ENCODE peak calls at places on chromosomes 11 and 22, in four cellular contexts. H, P, W and N are unnamed samples. For H3K36me3, the result is how much of the 10 kb centered on the place peaks cover.

GRCh38 chr11:92920295-92920694 is 49.2 kb upstream of the MTNR1B start:
- DNase-seq in H (no peak), P (no peak), W (no peak), N (no peak)

GRCh38 chr22:17695986-17696385 is 57.4 kb downstream of the BCL2L13 start:
- DNase-seq in H (no peak), P (no peak), W (no peak), N (no peak)

GRCh38 chr11:94740975-94741707 is 27.0 kb upstream of the AMOTL1 start:
- DNase-seq in H (peak), P (peak), W (peak), N (no peak)

GRCh38 chr11:68107689-68108088 is 13.5 kb downstream of the CHKA start:
- DNase-seq in H (no peak), P (no peak), W (no peak), N (no peak)

GRCh38 chr11:16117989-16118810 is 238.1 kb downstream of the SOX6 start:
- DNase-seq in H (no peak), P (no peak), W (no peak), N (no peak)

GRCh38 chr11:27501102-27501501 is 5.5 kb downstream of the LIN7C start:
- DNase-seq in H (no peak), P (no peak), W (no peak), N (no peak)

GRCh38 chr11:57776577-57776976 is 15.0 kb downstream of the CTNND1 start:
- DNase-seq in H (no peak), P (no peak), W (no peak), N (no peak)

GRCh38 chr11:67114275-67114896 is 4.7 kb upstream of the KDM2A start:
- DNase-seq in H (no peak), P (no peak), W (no peak), N (no peak)

GRCh38 chr11:123159146-123159857 is 35.7 kb downstream of the CLMP start:
- DNase-seq in H (no peak), P (no peak), W (no peak), N (peak)

GRCh38 chr11:3030289-3031070 is 26.7 kb downstream of the CARS1 start:
- DNase-seq in H (no peak), P (no peak), W (no peak), N (no peak)

GRCh38 chr11:1209371-1210057 is 13.4 kb upstream of the MUC5B start:
- DNase-seq in H (no peak), P (no peak), W (peak), N (no peak)

GRCh38 chr22:27094633-27095308 is 437.4 kb downstream of the MIAT start:
- DNase-seq in H (no peak), P (no peak), W (no peak), N (peak)

GRCh38 chr22:49948958-49949913 is 11.3 kb upstream of the PIM3 start:
- DNase-seq in H (no peak), P (no peak), W (no peak), N (no peak)

GRCh38 chr11:68889948-68890446 is 13.6 kb downstream of the MRPL21 start:
- DNase-seq in H (peak), P (peak), W (peak), N (peak)

GRCh38 chr11:14310696-14311095 is 48.3 kb downstream of the RRAS2 start:
- DNase-seq in H (no peak), P (no peak), W (no peak), N (no peak)

GRCh38 chr11:32262367-32262766 is 171.5 kb downstream of the RCN1 start:
- DNase-seq in H (no peak), P (peak), W (no peak), N (no peak)

GRCh38 chr11:40037005-40037404 is 1422.4 kb downstream of the LRRC4C start:
- DNase-seq in H (peak), P (peak), W (no peak), N (no peak)

GRCh38 chr11:123302751-123303195 is 107.7 kb upstream of the CLMP start:
- DNase-seq in H (no peak), P (no peak), W (no peak), N (no peak)

GRCh38 chr11:9330387-9331384 is 16.3 kb upstream of the TMEM41B start:
- DNase-seq in H (no peak), P (no peak), W (no peak), N (no peak)

GRCh38 chr11:3959015-3959917 is 103.8 kb downstream of the STIM1 start:
- DNase-seq in H (no peak), P (no peak), W (no peak), N (no peak)

GRCh38 chr22:41532908-41533825 is 11.1 kb downstream of the POLR3H start:
- DNase-seq in H (peak), P (peak), W (peak), N (no peak)

GRCh38 chr11:111357150-111358037 is 21.7 kb downstream of the POU2AF1 start:
- DNase-seq in H (no peak), P (no peak), W (no peak), N (no peak)

GRCh38 chr22:39463931-39464390 is 7.1 kb downstream of the MGAT3 start:
- DNase-seq in H (no peak), P (no peak), W (no peak), N (peak)

GRCh38 chr11:23205156-23205871 is 345.0 kb upstream of the CCDC179 start:
- DNase-seq in H (no peak), P (no peak), W (no peak), N (no peak)

GRCh38 chr11:95991101-95991500 is 67.2 kb upstream of the MTMR2 start:
- DNase-seq in H (no peak), P (no peak), W (no peak), N (no peak)

GRCh38 chr11:87036756-87037449 is 831 bp upstream of the TMEM135 start:
- DNase-seq in H (no peak), P (peak), W (no peak), N (no peak)

GRCh38 chr11:130241697-130242096 is 73.0 kb downstream of the ZBTB44 start:
- DNase-seq in H (no peak), P (no peak), W (no peak), N (no peak)

GRCh38 chr11:102799656-102800339 is 1.8 kb upstream of the MMP1 start:
- DNase-seq in H (no peak), P (no peak), W (no peak), N (no peak)

GRCh38 chr22:46125311-46125710 is 25.0 kb upstream of the PPARA start:
- DNase-seq in H (no peak), P (no peak), W (no peak), N (no peak)

GRCh38 chr22:35888181-35888870 is 140.3 kb downstream of the RBFOX2 start:
- DNase-seq in H (no peak), P (no peak), W (no peak), N (no peak)

GRCh38 chr11:69217276-69218105 is 61.8 kb downstream of the SMIM38 start:
- DNase-seq in H (no peak), P (no peak), W (no peak), N (no peak)

GRCh38 chr11:1719781-1720180 is 22.8 kb downstream of the KRTAP5-6 start:
- DNase-seq in H (no peak), P (no peak), W (no peak), N (no peak)

GRCh38 chr11:60657880-60658279 is 41.5 kb upstream of the MS4A8 start:
- DNase-seq in H (peak), P (no peak), W (no peak), N (no peak)

GRCh38 chr11:65649656-65650546 is 12.0 kb downstream of the SIPA1 start:
- DNase-seq in H (no peak), P (no peak), W (no peak), N (no peak)

GRCh38 chr11:120052196-120052775 is 85.6 kb downstream of the TRIM29 start:
- DNase-seq in H (no peak), P (no peak), W (no peak), N (no peak)

GRCh38 chr22:27853404-27853803 is 51.8 kb upstream of the MN1 start:
- DNase-seq in H (no peak), P (no peak), W (no peak), N (no peak)

GRCh38 chr11:103794262-103794661 is 242.2 kb upstream of the DDI1 start:
- DNase-seq in H (no peak), P (no peak), W (no peak), N (no peak)

GRCh38 chr22:46942816-46943783 is 180.7 kb downstream of the TBC1D22A start:
- DNase-seq in H (no peak), P (no peak), W (no peak), N (no peak)

GRCh38 chr11:91860661-91861060 is 364.0 kb upstream of the FAT3 start:
- DNase-seq in H (no peak), P (no peak), W (no peak), N (no peak)

GRCh38 chr22:23815781-23816551 is 22.8 kb downstream of the DERL3 start:
- DNase-seq in H (no peak), P (no peak), W (no peak), N (no peak)
- H3K36me3 ChIP-seq in H (half or more), P (half or more), W (half or more), N (half or more)

GRCh38 chr11:125998267-125998666 is 52.4 kb downstream of the VSIG10L2 start:
- DNase-seq in H (no peak), P (no peak), W (no peak), N (no peak)
- H3K36me3 ChIP-seq in H (under half), P (under half), W (under half), N (under half)

DNA sequence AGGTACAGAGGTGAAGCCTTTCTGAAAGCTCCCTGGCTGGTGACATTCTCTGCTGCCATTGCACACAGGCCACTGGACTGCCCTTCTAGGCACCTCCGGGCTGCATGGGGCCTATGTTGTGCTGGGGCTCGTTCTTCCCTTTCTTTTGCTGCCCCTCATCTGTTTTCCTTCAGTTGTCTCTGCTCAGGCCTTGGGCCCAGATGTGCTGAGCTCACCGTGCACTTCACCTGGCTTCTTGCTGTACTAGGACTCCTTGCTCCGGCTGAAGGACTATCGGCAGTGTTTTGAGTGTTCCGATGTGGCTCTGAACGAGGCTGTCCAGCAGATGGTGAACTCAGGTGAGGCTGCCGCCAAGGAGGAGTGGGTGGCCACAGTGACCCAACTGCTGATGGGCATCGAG is 59.4 kb downstream of the CABIN1 start:
- DNase-seq in H (no peak), P (no peak), W (no peak), N (peak)
- H3K36me3 ChIP-seq in H (under half), P (half or more), W (half or more), N (under half)

GRCh38 chr22:23826510-23827350 is 12.1 kb downstream of the DERL3 start:
- DNase-seq in H (no peak), P (no peak), W (no peak), N (no peak)

GRCh38 chr22:23828800-23829680 is 9.8 kb downstream of the DERL3 start:
- DNase-seq in H (no peak), P (no peak), W (no peak), N (no peak)

GRCh38 chr22:23829845-23830372 is 8.9 kb downstream of the DERL3 start:
- DNase-seq in H (no peak), P (no peak), W (no peak), N (no peak)

GRCh38 chr22:23825246-23825905 is 13.4 kb downstream of the DERL3 start:
- DNase-seq in H (no peak), P (no peak), W (no peak), N (peak)

DNA sequence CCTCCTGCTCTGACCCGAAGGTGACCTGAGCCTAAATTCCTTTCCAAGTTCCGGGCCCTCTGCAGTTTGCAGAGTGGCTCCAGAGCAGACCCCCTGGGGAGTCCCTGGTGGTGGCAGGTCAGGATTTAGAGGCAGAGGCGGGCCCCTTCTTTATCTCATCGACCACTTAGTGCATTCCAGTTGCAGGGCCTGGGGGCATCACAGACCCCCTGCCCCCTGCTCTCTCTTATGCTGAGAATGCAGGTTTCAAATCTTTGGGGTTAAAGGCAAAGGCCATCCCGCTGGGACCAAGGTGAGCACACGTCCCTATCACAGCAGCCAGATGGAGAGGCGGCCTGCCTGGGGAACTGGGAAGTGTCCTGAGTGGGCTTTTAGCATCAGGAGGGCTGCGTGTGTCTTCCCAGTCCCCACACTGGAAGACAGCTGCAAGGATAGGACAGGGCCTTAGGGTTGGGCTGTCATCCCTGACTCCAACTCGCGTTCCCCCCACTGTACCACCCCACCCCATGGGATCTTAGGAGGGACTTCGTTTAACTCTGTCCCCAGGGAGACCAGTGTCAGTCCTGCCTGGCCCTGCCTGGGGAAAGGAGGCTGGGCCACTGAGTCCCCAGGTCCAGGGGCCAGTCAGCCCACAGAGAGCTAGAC is 11.3 kb downstream of the DERL3 start:
- DNase-seq in H (no peak), P (no peak), W (no peak), N (no peak)
- H3K36me3 ChIP-seq in H (under half), P (half or more), W (half or more), N (half or more)

DNA sequence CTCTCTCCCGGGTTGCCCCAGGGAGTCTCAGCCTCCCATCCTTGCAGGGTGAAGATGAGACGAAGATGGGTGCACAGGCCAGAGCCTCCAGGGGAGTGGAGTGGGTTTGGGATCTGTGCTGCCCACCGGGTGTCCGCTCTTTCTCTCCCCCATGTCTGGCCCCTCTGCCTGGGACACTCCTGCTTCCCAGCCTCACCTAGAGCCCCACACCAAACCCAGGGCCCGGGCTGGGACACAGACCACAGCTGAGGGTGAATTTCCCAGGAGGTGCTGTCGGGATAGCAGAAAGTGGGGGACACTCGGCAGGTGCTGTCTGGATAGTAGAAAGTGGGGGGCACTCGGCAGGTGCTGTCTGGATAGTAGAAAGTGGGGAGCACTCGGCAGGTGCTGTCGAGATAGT is 25.0 kb upstream of the KRTAP5-7 start:
- DNase-seq in H (no peak), P (no peak), W (no peak), N (peak)
- H3K36me3 ChIP-seq in H (under half), P (under half), W (half or more), N (half or more)

DNA sequence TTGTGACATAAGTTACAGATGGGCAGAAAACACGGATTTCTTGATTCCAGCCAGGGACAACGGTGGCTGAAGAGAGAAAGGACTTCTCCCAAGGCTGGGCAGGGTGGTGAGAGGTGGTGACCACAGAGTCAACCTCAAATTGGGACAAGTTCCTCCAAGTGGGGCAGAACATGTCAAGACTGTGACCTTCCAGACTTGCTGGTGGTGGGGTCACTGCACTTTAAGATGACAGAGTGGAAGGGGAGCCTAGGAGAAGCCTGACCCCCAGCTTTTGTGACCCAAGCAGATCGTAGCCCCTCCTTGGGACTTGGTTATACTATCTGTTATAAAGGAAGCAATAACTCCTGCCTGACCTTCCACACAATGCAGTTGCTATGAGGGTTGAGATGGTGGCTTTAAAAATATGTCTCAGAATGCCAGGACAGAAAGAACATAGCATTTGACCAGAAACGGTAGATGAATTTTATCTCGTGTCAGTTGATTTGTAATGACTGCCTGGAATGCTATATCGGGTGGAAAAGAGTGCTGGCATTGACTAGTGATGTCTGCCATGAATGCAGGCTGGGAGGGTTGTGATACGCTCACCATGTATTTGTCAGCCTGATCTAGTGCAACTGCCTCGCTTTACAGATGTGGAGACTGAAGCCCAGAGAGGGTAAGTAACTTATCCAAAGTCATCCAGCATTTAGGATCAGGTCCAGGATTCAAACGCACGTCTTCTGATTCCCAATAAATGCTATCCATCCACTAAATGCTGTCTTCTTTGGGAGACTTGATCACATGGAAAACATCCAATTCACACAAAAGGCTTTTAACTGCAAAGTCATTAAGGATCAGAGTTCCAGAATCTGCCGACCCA is 18.3 kb downstream of the TST start:
- DNase-seq in H (no peak), P (no peak), W (no peak), N (no peak)
- H3K36me3 ChIP-seq in H (under half), P (under half), W (under half), N (under half)

GRCh38 chr22:32532819-32533128 is 58.2 kb downstream of the FBXO7 start:
- DNase-seq in H (no peak), P (no peak), W (no peak), N (no peak)

GRCh38 chr22:32531955-32532818 is 57.6 kb downstream of the FBXO7 start:
- DNase-seq in H (peak), P (no peak), W (peak), N (no peak)

GRCh38 chr22:32534252-32535215 is 59.9 kb downstream of the FBXO7 start:
- DNase-seq in H (no peak), P (no peak), W (no peak), N (no peak)

GRCh38 chr22:32535531-32536190 is 61.0 kb downstream of the FBXO7 start:
- DNase-seq in H (no peak), P (no peak), W (no peak), N (no peak)

DNA sequence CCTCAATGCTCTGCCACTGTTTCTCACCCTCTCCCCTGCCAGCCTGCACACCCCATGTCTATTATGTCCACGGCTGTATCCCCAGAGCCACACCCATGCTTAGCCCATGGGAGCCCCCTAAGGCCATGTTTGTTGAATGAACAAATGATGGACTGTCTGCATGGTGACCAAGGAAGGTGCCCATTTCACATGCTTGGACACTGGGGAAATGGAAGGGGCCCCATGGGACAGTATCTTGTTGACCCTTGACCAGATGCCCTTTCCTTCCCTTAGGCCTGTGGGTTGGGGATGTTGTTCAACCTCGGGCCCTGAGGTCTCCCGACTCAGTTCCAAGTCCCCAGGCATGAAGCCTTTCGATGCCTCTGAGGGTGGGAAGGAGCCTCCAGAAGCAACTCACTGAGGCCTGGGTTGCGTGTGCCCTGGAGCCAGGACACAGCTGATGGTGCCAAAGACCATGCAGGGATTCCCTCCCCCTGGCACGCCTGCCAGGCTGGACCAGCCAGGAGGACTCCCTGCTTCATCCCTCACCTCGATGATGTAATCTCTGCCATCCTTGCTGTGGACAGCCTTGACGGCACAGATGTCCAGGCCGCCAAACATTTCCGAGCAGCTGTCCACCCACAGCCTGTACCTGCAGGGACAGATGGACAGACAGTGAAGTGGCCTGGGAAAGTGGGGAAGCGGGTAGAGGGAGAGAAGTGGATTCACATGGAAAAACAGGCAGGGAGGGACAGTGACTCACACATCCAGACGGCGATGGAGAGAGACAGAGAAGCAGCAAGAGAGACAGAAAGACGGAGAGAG is 58.9 kb downstream of the FBXO7 start:
- DNase-seq in H (no peak), P (no peak), W (no peak), N (no peak)
- H3K36me3 ChIP-seq in H (under half), P (under half), W (under half), N (under half)

GRCh38 chr22:29299136-29299900 is 7.1 kb upstream of the GAS2L1 start:
- DNase-seq in H (no peak), P (no peak), W (no peak), N (no peak)
- H3K36me3 ChIP-seq in H (half or more), P (half or more), W (half or more), N (half or more)

GRCh38 chr22:44118645-44119315 is 61.9 kb upstream of the PARVG start:
- DNase-seq in H (no peak), P (no peak), W (no peak), N (no peak)

GRCh38 chr22:44116331-44116730 is 64.4 kb upstream of the PARVG start:
- DNase-seq in H (no peak), P (no peak), W (no peak), N (no peak)

GRCh38 chr22:44116755-44117684 is 63.7 kb upstream of the PARVG start:
- DNase-seq in H (no peak), P (no peak), W (no peak), N (no peak)

GRCh38 chr22:44120314-44120704 is 60.4 kb upstream of the PARVG start:
- DNase-seq in H (no peak), P (no peak), W (no peak), N (no peak)

GRCh38 chr22:44119669-44120313 is 60.9 kb upstream of the PARVG start:
- DNase-seq in H (no peak), P (no peak), W (no peak), N (no peak)
- H3K36me3 ChIP-seq in H (under half), P (under half), W (under half), N (under half)

GRCh38 chr11:110133182-110133581 is 40.0 kb downstream of the ZC3H12C start:
- DNase-seq in H (no peak), P (no peak), W (no peak), N (no peak)
- H3K36me3 ChIP-seq in H (under half), P (under half), W (under half), N (under half)